ENCODE peak calls at places on chromosome 22, in five cellular contexts. U is cardiac muscle cell, T is cardiac fibroblast, S is HL-60, A is right atrium auricular region. K is an unnamed sample.

GRCh38 chr22:41947181-41948080 is 479 bp upstream of the CENPM start:
- DNase-seq in S (no peak), A (no peak), U (no peak), T (no peak), K (no peak)

GRCh38 chr22:18076060-18076497 is 1.7 kb upstream of the PEX26 start:
- DNase-seq in T (peak; percentile 96), A (peak; percentile 74), S (peak; percentile 63), U (peak; percentile 93), K (peak; percentile 55)

GRCh38 chr22:25172153-25172552 is 27.5 kb upstream of the CRYBB3 start:
- DNase-seq in U (peak; percentile 12), A (no peak), S (no peak), T (no peak), K (no peak)

GRCh38 chr22:32684148-32684821 is 117.2 kb upstream of the TIMP3 start:
- DNase-seq in S (no peak), A (no peak), U (peak; percentile 50), T (no peak), K (no peak)

GRCh38 chr22:48899523-48900326 is 927.9 kb downstream of the BRD1 start:
- DNase-seq in U (no peak), T (no peak), A (peak; percentile 11), S (no peak), K (no peak)

GRCh38 chr22:42170946-42171345 is 40.3 kb upstream of the CYP2D6 start:
- DNase-seq in U (no peak), T (no peak), A (no peak), S (no peak), K (no peak)

GRCh38 chr22:36541831-36542391 is 12.9 kb upstream of the EIF3D start:
- DNase-seq in T (peak; percentile 96), S (no peak), A (no peak), U (peak; percentile 74), K (no peak)

GRCh38 chr22:37982151-37982838 is 2.1 kb downstream of the SOX10 start:
- DNase-seq in T (no peak), S (no peak), A (peak; percentile 61), U (no peak), K (no peak)

GRCh38 chr22:35523167-35523928 is 17.3 kb upstream of the RASD2 start:
- DNase-seq in T (no peak), A (no peak), U (no peak), S (no peak), K (no peak)

GRCh38 chr22:19593991-19594569 is 69.9 kb upstream of the CLDN5 start:
- DNase-seq in U (no peak), A (no peak), S (no peak), T (no peak), K (no peak)

GRCh38 chr22:48906177-48906835 is 921.4 kb downstream of the BRD1 start:
- DNase-seq in U (no peak), A (no peak), T (no peak), S (no peak), K (no peak)

GRCh38 chr22:29032014-29032475 is 29.6 kb downstream of the C22orf31 start:
- DNase-seq in T (no peak), S (no peak), A (no peak), U (peak; percentile 11), K (no peak)

GRCh38 chr22:24164823-24165379 is 16.4 kb upstream of the SUSD2 start:
- DNase-seq in U (no peak), S (no peak), A (no peak), T (no peak), K (no peak)

GRCh38 chr22:30347255-30347892 is 9.3 kb downstream of the SF3A1 start:
- DNase-seq in S (no peak), U (no peak), A (no peak), T (no peak), K (no peak)

GRCh38 chr22:30872282-30873041 is 96.1 kb downstream of the MORC2 start:
- DNase-seq in A (no peak), S (no peak), U (no peak), T (no peak), K (no peak)

DNA sequence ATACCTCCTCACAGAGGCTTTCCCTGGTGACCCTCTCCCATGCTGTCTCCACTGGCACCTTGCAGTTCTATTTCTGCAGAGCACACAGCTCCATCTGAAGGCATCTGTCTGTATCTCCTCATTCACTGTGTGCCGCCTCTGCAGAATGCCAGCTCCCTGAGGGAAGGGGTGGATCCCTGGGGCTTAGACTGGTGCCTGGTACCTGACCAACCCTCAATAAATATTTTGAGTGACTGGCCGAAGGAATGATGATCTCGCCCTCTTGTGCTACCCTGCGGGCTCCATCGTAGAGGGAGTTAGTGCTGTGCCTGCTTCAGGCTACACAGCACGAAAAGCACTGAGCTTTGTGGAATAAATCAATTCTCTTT is 1.6 kb downstream of the CBX7 start:
- DNase-seq in S (no peak), A (no peak), T (no peak), U (no peak), K (no peak)
- TF ChIP-seq CTCF in S (no peak), A (no peak), T (no peak), U (no peak), K (no peak)

GRCh38 chr22:50141891-50142363 is 28.6 kb upstream of the PANX2 start:
- DNase-seq in A (no peak), T (no peak), S (no peak), U (no peak), K (peak; percentile 53)
- TF ChIP-seq CTCF in A (no peak), T (no peak), S (no peak), U (peak; percentile 14), K (peak; percentile 54)

GRCh38 chr22:39311592-39312400 is 7.6 kb downstream of the RPL3 start:
- DNase-seq in A (no peak), T (peak; percentile 19), U (no peak), S (no peak), K (no peak)

GRCh38 chr22:39306456-39307361 is 12.7 kb downstream of the RPL3 start:
- DNase-seq in U (no peak), A (no peak), T (peak; percentile 36), S (no peak), K (peak; percentile 57)

GRCh38 chr22:39308614-39309363 is 10.6 kb downstream of the RPL3 start:
- DNase-seq in T (peak; percentile 96), U (peak; percentile 95), A (peak; percentile 92), S (peak; percentile 72), K (no peak)

GRCh38 chr22:39309881-39310714 is 9.3 kb downstream of the RPL3 start:
- DNase-seq in S (no peak), A (no peak), U (peak; percentile 66), T (peak; percentile 82), K (no peak)

DNA sequence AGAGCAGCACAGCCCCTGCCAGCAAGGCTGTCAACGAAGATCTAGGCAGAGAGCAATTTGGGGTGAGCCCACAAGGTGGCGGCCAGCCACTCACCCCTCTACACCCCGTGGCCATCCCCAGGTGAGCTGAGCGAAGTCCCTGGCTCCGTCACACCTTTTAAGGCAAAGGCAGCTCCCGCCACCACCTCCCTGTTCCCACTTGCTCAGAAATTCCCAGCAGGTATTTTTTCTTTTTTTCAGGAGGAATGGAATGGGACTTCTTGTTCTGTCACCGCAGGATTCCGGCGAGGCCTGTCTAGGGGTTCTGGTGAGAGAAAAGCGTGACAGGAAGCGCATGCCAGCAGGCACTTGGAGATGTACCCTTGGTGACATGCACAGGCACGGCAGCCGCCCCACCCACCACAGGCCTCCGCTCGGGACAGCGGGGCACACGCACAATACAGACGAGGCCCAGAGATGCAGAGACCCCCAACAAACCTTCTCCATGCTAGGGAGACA is 10.0 kb downstream of the RPL3 start:
- DNase-seq in A (peak; percentile 72), S (no peak), T (no peak), U (no peak), K (no peak)
- TF ChIP-seq CTCF in A (no peak), S (no peak), T (peak; percentile 45), U (peak; percentile 27), K (no peak)

GRCh38 chr22:40153705-40154104 is 24.0 kb upstream of the TNRC6B start:
- DNase-seq in U (no peak), S (no peak), A (no peak), T (no peak), K (no peak)

GRCh38 chr22:40161182-40161581 is 16.5 kb upstream of the TNRC6B start:
- DNase-seq in S (no peak), U (no peak), T (no peak), A (no peak), K (no peak)

GRCh38 chr22:40157546-40157945 is 20.2 kb upstream of the TNRC6B start:
- DNase-seq in T (no peak), S (no peak), U (no peak), A (no peak), K (no peak)

GRCh38 chr22:40153186-40153585 is 24.5 kb upstream of the TNRC6B start:
- DNase-seq in S (no peak), T (no peak), A (no peak), U (no peak), K (peak; percentile 8)

DNA sequence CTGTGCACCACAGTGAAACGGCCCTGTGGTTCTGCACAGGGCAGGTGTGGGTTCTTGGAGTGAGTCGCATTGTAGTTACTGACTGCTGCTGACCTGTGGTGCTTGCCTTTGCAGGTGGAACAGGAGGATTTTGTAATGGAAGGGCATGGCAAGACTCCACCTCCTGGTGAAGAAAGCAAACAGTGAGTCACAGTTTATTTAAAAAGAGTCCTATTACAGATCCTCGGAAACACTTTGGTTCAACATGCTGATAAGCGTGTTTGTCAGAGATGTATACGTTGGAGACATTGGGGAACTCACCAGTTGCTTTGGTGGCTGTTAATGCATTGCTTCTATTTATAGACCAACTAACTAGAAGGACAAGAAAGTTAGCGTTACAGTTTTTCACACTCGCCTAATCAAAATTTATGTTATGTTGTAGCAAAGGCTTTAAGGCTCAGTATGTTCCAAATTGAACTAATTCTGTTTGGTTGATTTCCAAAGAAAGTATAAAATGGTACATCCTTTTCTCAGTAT is 21.7 kb upstream of the TNRC6B start:
- DNase-seq in T (peak; percentile 47), U (peak; percentile 75), A (no peak), S (peak; percentile 66), K (no peak)
- TF ChIP-seq CTCF in T (peak; percentile 13), U (peak; percentile 38), A (no peak), S (peak; percentile 6), K (no peak)

GRCh38 chr22:43742551-43742950 is 69.6 kb downstream of the EFCAB6 start:
- DNase-seq in A (no peak), U (no peak), S (no peak), T (no peak), K (no peak)

GRCh38 chr22:43743131-43743530 is 69.0 kb downstream of the EFCAB6 start:
- DNase-seq in U (no peak), T (no peak), A (no peak), S (no peak), K (peak; percentile 26)

GRCh38 chr22:43747877-43748276 is 64.2 kb downstream of the EFCAB6 start:
- DNase-seq in U (no peak), S (no peak), T (peak; percentile 1), A (no peak), K (no peak)

GRCh38 chr22:43743929-43744643 is 68.0 kb downstream of the EFCAB6 start:
- DNase-seq in A (no peak), S (no peak), U (no peak), T (no peak), K (no peak)

DNA sequence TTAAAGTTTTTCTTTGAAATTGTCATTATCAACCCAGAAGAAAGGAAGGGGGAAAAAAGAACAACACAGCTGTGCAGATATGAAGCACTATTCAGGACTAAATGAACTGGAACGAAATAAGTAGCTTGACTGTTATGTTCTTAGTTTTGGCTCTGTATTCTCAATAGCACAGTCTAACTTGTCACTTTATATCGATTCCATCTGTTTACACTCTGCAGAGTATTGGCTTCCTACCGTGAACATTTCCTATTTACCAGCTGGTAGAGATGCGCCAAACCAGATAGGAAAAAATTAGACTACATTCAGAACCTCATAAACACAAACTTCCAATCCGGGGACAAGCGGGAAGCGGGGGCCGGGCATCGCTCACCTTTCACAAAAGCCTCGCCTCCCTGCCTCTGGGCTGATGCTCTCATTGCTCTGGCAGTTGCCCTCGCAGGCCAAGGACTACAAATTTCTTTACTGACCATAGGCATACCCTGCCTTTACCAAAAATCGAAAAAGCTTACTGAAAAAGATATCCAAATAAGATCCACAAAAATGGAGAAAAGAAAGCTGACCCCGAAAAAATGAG is 66.2 kb downstream of the EFCAB6 start:
- DNase-seq in U (no peak), A (no peak), S (no peak), T (no peak), K (no peak)
- TF ChIP-seq CTCF in U (no peak), A (no peak), S (no peak), T (no peak), K (no peak)